ENCODE peak calls at places on chromosomes 13 and 19, in four cellular contexts. Y is K562, B is IMR-90, V is astrocyte. W is an unnamed sample.

GRCh38 chr13:21611385-21611784 is 7.4 kb upstream of the MICU2 start:
- DNase-seq in Y (no peak), B (no peak), V (no peak), W (no peak)

GRCh38 chr19:1857648-1858326 is 5.6 kb downstream of the KLF16 start:
- DNase-seq in Y (no peak), B (no peak), V (no peak), W (peak; percentile 80)

GRCh38 chr19:7977723-7978040 is 27.8 kb downstream of the ELAVL1 start:
- DNase-seq in Y (no peak), B (no peak), V (no peak), W (peak; percentile 40)

GRCh38 chr19:21604941-21605548 is 99.6 kb downstream of the ZNF429 start:
- DNase-seq in Y (no peak), B (no peak), V (peak; percentile 13), W (no peak)

GRCh38 chr13:80259159-80259558 is 81.8 kb downstream of the SPRY2 start:
- DNase-seq in Y (no peak), B (no peak), V (no peak), W (no peak)

GRCh38 chr13:112897956-112898785 is 70.8 kb upstream of the MCF2L start:
- DNase-seq in Y (no peak), B (no peak), V (no peak), W (peak; percentile 69)

GRCh38 chr13:113064000-113064533 is 41.5 kb upstream of the F7 start:
- DNase-seq in Y (no peak), B (no peak), V (no peak), W (peak; percentile 59)

GRCh38 chr19:5903502-5904301 is at the start of gene NDUFA11:
- DNase-seq in Y (peak; percentile 88), B (peak; percentile 95), V (no peak), W (peak; percentile 100)

GRCh38 chr19:1122972-1123363 is 19.2 kb downstream of the GPX4 start:
- DNase-seq in Y (peak; percentile 99), B (peak; percentile 56), V (peak; percentile 44), W (peak; percentile 94)

GRCh38 chr13:27794921-27795717 is 2.8 kb downstream of the GSX1 start:
- DNase-seq in Y (no peak), B (no peak), V (no peak), W (no peak)

GRCh38 chr13:36914648-36915047 is 5.4 kb downstream of the SMAD9 start:
- DNase-seq in Y (no peak), B (no peak), V (no peak), W (no peak)

GRCh38 chr19:38210458-38210987 is 13.5 kb downstream of the DPF1 start:
- DNase-seq in Y (peak; percentile 66), B (peak; percentile 28), V (no peak), W (no peak)

GRCh38 chr13:78603240-78603947 is at the start of gene POU4F1:
- DNase-seq in Y (peak; percentile 92), B (peak; percentile 11), V (no peak), W (peak; percentile 65)

GRCh38 chr13:23160241-23161175 is 20.3 kb upstream of the SGCG start:
- DNase-seq in Y (no peak), B (no peak), V (no peak), W (no peak)

GRCh38 chr19:12652219-12652618 is 14.3 kb downstream of the MAN2B1 start:
- DNase-seq in Y (no peak), B (no peak), V (no peak), W (peak; percentile 7)

GRCh38 chr19:55553217-55554182 is 8.2 kb upstream of the SBK3 start:
- DNase-seq in Y (no peak), B (no peak), V (peak; percentile 5), W (no peak)
- H3K9ac ChIP-seq in Y (no peak overlapping the region), B (peak overlapping the region; percentile 46), V (peak overlapping the region; percentile 9), W (no peak overlapping the region)

GRCh38 chr19:19643158-19644053 is at the start of gene GMIP:
- DNase-seq in Y (peak; percentile 94), B (peak; percentile 29), V (no peak), W (peak; percentile 91)

GRCh38 chr19:19642506-19643157 is 825 bp downstream of the GMIP start:
- DNase-seq in Y (peak; percentile 47), B (no peak), V (no peak), W (no peak)

GRCh38 chr19:19647037-19647835 is 3.8 kb upstream of the GMIP start:
- DNase-seq in Y (no peak), B (no peak), V (no peak), W (no peak)

GRCh38 chr19:19644054-19644388 is 564 bp upstream of the GMIP start:
- DNase-seq in Y (no peak), B (no peak), V (no peak), W (no peak)

GRCh38 chr19:19645233-19645870 is 1.9 kb upstream of the GMIP start:
- DNase-seq in Y (no peak), B (no peak), V (no peak), W (no peak)
- H3K4me1 ChIP-seq in Y (peaks cover 3% of the 10 kb centered on the region), B (peaks cover 2% of the 10 kb centered on the region), V (peaks cover 10% of the 10 kb centered on the region), W (no peaks in the 10 kb centered on the region)

DNA sequence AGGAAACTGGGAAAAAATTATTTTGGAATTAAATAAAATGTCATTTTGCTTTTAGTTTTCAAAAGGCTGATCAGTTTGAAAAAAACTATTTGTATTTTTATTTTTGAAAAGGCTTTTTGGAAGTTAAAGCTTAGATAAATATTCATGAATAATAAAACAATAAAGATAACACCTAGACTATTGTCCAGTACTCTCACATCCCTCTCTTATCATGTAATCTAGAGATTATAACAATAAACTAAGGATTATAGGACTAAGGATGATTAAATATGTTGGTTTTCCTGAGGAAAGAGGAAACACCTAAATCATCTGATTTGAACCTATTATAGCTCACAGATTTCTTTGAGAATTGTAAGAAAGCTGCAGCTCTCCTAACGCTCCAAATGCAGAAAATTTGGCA is 81.4 kb upstream of the AKAP11 start:
- DNase-seq in Y (no peak), B (no peak), V (no peak), W (no peak)
- H3K9ac ChIP-seq in Y (no peak overlapping the region), B (no peak overlapping the region), V (no peak overlapping the region), W (no peak overlapping the region)

GRCh38 chr19:34179066-34179465 is 6.8 kb downstream of the LSM14A start:
- DNase-seq in Y (no peak), B (no peak), V (no peak), W (no peak)

GRCh38 chr19:34182125-34182524 is 9.8 kb downstream of the LSM14A start:
- DNase-seq in Y (no peak), B (no peak), V (no peak), W (no peak)

GRCh38 chr19:34181111-34181864 is 9.0 kb downstream of the LSM14A start:
- DNase-seq in Y (no peak), B (no peak), V (no peak), W (no peak)

GRCh38 chr19:34180709-34181108 is 8.4 kb downstream of the LSM14A start:
- DNase-seq in Y (no peak), B (no peak), V (no peak), W (no peak)

GRCh38 chr19:34180273-34180672 is 8.0 kb downstream of the LSM14A start:
- DNase-seq in Y (no peak), B (no peak), V (no peak), W (no peak)
- H3K4me1 ChIP-seq in Y (peaks cover 32% of the 10 kb centered on the region), B (peaks cover 13% of the 10 kb centered on the region), V (peaks cover 22% of the 10 kb centered on the region), W (peaks cover 32% of the 10 kb centered on the region)

DNA sequence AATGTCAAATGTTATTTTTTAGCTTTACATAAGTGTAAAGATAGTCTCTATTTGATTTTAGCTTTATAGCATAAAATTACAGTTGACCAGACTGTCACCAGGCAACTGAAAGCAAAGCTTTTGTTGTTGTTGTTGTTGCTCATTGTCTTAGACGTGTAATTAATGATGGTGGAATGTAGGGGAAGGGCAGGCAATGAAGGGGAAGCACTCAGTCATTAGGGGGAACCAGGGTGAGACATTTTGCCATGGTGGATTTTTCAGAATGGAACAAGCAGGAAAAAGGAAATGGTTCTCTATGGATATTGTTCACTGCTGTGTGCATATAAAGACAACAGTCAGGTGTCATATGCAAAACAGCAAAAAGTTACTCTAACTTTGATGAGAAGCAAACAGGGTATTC is 110.2 kb downstream of the LRCH1 start:
- DNase-seq in Y (no peak), B (no peak), V (no peak), W (no peak)
- H3K9ac ChIP-seq in Y (no peak overlapping the region), B (no peak overlapping the region), V (no peak overlapping the region), W (no peak overlapping the region)

DNA sequence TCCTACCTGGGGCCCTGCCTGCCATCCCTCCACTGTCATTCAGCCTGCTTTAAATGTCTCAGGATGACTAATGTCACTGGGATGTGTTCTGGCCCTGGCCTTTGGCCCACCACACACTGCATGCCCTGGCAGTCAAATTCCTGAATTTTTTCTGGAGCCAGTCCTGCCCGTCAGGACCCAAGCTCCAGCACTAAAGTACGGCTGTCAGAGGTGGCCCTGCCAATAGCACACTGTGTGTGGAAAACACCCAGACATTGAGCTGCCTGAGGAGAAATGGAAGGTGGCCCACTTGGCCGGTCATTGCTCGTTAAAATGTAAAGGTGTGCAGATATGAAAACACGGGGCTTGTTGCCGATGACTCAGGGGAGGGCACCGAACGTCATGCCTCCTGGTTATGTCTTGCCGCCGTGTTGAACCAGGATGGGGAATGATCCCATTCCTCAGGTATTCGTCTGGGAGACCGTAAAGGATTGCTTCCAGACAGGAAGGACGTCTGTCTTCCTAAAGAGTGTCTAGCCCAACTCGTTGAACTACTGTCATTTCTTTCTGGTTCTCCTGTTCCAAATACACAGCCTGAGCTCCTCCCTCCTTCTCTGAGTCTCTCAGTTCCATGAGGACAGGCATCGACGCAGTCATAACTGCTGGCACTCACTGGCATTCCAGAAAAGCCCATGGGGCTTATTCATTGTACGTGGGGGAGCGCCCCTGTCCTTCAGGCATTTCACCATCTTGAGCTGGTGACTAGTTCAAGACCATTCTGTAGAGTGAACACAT is 40.6 kb downstream of the COL4A2 start:
- DNase-seq in Y (no peak), B (peak; percentile 90), V (peak; percentile 94), W (no peak)
- H3K4me1 ChIP-seq in Y (no peaks in the 10 kb centered on the region), B (peaks cover 21% of the 10 kb centered on the region), V (peaks cover 55% of the 10 kb centered on the region), W (peaks cover 28% of the 10 kb centered on the region)

DNA sequence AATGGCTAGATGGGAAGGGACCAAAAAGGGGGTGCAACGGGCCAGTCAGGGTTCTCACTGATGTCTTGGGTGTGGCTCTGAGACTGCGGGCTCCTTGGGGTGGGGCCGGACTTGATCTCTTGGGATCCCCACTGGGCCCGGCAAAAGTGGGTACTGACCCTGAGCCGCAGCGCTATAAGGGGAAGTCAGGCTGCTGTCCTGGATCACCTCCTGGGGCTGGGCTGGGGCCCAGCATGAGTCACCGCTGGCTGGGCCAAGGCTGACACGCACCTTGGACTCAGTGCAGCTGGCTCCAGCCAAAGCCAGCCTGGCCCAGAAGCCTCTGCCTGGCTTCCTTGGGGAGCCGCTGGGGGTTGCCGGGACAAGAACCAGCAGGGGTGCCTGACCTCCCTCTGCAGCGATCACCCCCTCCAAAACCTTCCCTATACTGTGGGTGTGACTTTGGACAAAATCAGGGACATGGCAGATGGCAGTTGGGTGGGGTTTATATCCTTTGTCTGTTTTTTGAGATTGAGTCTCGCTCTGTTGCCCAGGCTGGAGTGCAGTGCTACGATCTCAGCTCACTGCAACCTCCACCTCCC is 614 bp upstream of the IQCN start:
- DNase-seq in Y (peak; percentile 53), B (peak; percentile 89), V (peak; percentile 78), W (peak; percentile 95)
- H3K9ac ChIP-seq in Y (peak overlapping the region; percentile 54), B (peak overlapping the region; percentile 2), V (peak overlapping the region; percentile 53), W (peak overlapping the region; percentile 6)

W was measured in kidney.